ENCODE peak calls at places on chromosomes 4 and X, in ten cellular contexts. J is NCI-H1092; Y is ovary; O is stimulated activated CD8-positive, alpha-beta memory T cell treated with anti-CD3 and anti-CD28 coated beads, Interleukin-7, amount 100 ng/mL, for 1 hour; W is epithelial cell of esophagus; Q is HCT116; M is SHP77; G is GM23248; K is iris pigment epithelial cell; Z is heart right ventricle. X is an unnamed sample.

GRCh38 chr4:88012652-88013051 is 5.2 kb downstream of the PKD2 start:
- DNase-seq in J (no peak), Y (no peak), O (no peak), W (no peak), Q (no peak), M (no peak), G (no peak), K (no peak), Z (no peak), X (no peak)

GRCh38 chr4:90317785-90318184 is 190.6 kb downstream of the CCSER1 start:
- DNase-seq in J (no peak), Y (no peak), O (no peak), W (peak), Q (peak), M (no peak), G (peak), K (peak), Z (no peak), X (no peak)

GRCh38 chr4:124970011-124970410 is 257.5 kb upstream of the ANKRD50 start:
- DNase-seq in J (no peak), Y (no peak), O (no peak), W (peak), Q (no peak), M (no peak), G (peak), K (peak), Z (no peak), X (no peak)

GRCh38 chrX:70444326-70445196 is at the start of gene DLG3:
- DNase-seq in J (no peak), Y (no peak), O (no peak), W (peak), Q (no peak), M (no peak), G (peak), K (peak), Z (no peak), X (no peak)

GRCh38 chrX:46649421-46650260 is 76.1 kb downstream of the CHST7 start:
- DNase-seq in J (peak), Y (peak), O (no peak), W (no peak), Q (no peak), M (peak), G (peak), K (peak), Z (peak), X (peak)

GRCh38 chr4:184906480-184907097 is 80.8 kb upstream of the ACSL1 start:
- DNase-seq in J (no peak), Y (no peak), O (no peak), W (peak), Q (no peak), M (no peak), G (no peak), K (no peak), Z (no peak), X (no peak)

GRCh38 chrX:46575991-46576392 is 2.4 kb downstream of the CHST7 start:
- DNase-seq in J (no peak), Y (no peak), O (no peak), W (peak), Q (no peak), M (no peak), G (peak), K (peak), Z (no peak), X (peak)

GRCh38 chrX:100745806-100746537 is 14.1 kb upstream of the SYTL4 start:
- DNase-seq in J (no peak), Y (peak), O (no peak), W (peak), Q (no peak), M (no peak), G (no peak), K (peak), Z (no peak), X (no peak)

GRCh38 chr4:16969696-16970135 is 71.3 kb upstream of the LDB2 start:
- DNase-seq in J (no peak), Y (no peak), O (no peak), W (peak), Q (no peak), M (no peak), G (peak), K (peak), Z (no peak), X (peak)

GRCh38 chr4:94551616-94552564 is 100.1 kb downstream of the PDLIM5 start:
- DNase-seq in J (no peak), Y (no peak), O (no peak), W (no peak), Q (no peak), M (no peak), G (peak), K (peak), Z (no peak), X (no peak)

GRCh38 chr4:8648816-8649630 is 56.5 kb downstream of the CPZ start:
- DNase-seq in J (no peak), Y (peak), O (no peak), W (no peak), Q (no peak), M (no peak), G (no peak), K (no peak), Z (no peak), X (no peak)

GRCh38 chr4:142005519-142005918 is 369.1 kb downstream of the IL15 start:
- DNase-seq in J (no peak), Y (no peak), O (no peak), W (no peak), Q (no peak), M (no peak), G (no peak), K (no peak), Z (no peak), X (no peak)

GRCh38 chr4:176769519-176769918 is 23.2 kb downstream of the VEGFC start:
- DNase-seq in J (no peak), Y (no peak), O (no peak), W (peak), Q (no peak), M (no peak), G (peak), K (peak), Z (no peak), X (no peak)

GRCh38 chr4:4225915-4226605 is 669 bp downstream of the OTOP1 start:
- DNase-seq in J (no peak), Y (no peak), O (no peak), W (no peak), Q (no peak), M (no peak), G (peak), K (peak), Z (no peak), X (no peak)

GRCh38 chr4:108072300-108072699 is 82.6 kb downstream of the HADH start:
- DNase-seq in J (no peak), Y (no peak), O (peak), W (peak), Q (no peak), M (no peak), G (no peak), K (no peak), Z (no peak), X (no peak)

GRCh38 chrX:1824855-1825254 is 210.0 kb downstream of the ASMT start:
- DNase-seq in J (no peak), Y (no peak), O (no peak), W (no peak), Q (no peak), M (no peak), G (no peak), K (no peak), Z (no peak), X (no peak)

GRCh38 chr4:26434030-26434639 is 56.1 kb downstream of the CCKAR start:
- DNase-seq in J (no peak), Y (no peak), O (no peak), W (peak), Q (no peak), M (no peak), G (peak), K (peak), Z (no peak), X (no peak)

GRCh38 chr4:7101692-7102515 is 34.0 kb upstream of the GRPEL1 start:
- DNase-seq in J (peak), Y (peak), O (no peak), W (peak), Q (peak), M (no peak), G (peak), K (peak), Z (peak), X (peak)

GRCh38 chrX:118448273-118448783 is 47.3 kb upstream of the DOCK11 start:
- DNase-seq in J (no peak), Y (no peak), O (no peak), W (no peak), Q (no peak), M (no peak), G (peak), K (peak), Z (no peak), X (no peak)

GRCh38 chr4:24226667-24227066 is 336.8 kb upstream of the PPARGC1A start:
- DNase-seq in J (no peak), Y (no peak), O (no peak), W (no peak), Q (no peak), M (no peak), G (peak), K (no peak), Z (no peak), X (no peak)

GRCh38 chrX:102841706-102842003 is 95.4 kb upstream of the RAB40AL start:
- DNase-seq in J (no peak), Y (no peak), O (no peak), W (no peak), Q (no peak), M (no peak), G (no peak), K (no peak), Z (no peak), X (no peak)

GRCh38 chr4:153074501-153075255 is 129.6 kb upstream of the TRIM2 start:
- DNase-seq in J (no peak), Y (no peak), O (no peak), W (no peak), Q (no peak), M (no peak), G (no peak), K (peak), Z (no peak), X (no peak)

GRCh38 chr4:148926861-148927260 is 484.6 kb upstream of the NR3C2 start:
- DNase-seq in J (no peak), Y (peak), O (no peak), W (peak), Q (no peak), M (peak), G (peak), K (peak), Z (peak), X (peak)

GRCh38 chrX:43706786-43707185 is 50.7 kb downstream of the MAOA start:
- DNase-seq in J (no peak), Y (no peak), O (no peak), W (no peak), Q (no peak), M (no peak), G (peak), K (peak), Z (no peak), X (no peak)

GRCh38 chrX:27976284-27976683 is 5.0 kb downstream of the DCAF8L1 start:
- DNase-seq in J (no peak), Y (no peak), O (no peak), W (no peak), Q (no peak), M (no peak), G (no peak), K (peak), Z (no peak), X (no peak)

GRCh38 chrX:39242187-39242586 is 440.9 kb downstream of the MID1IP1 start:
- DNase-seq in J (peak), Y (no peak), O (no peak), W (peak), Q (peak), M (no peak), G (peak), K (peak), Z (no peak), X (no peak)

GRCh38 chr4:168631241-168632151 is 134.6 kb downstream of the PALLD start:
- DNase-seq in J (peak), Y (peak), O (no peak), W (peak), Q (no peak), M (no peak), G (peak), K (peak), Z (peak), X (peak)

GRCh38 chrX:71095033-71095432 is 618 bp upstream of the FOXO4 start:
- DNase-seq in J (no peak), Y (no peak), O (no peak), W (no peak), Q (no peak), M (no peak), G (no peak), K (no peak), Z (no peak), X (no peak)

X was measured in psoas muscle.